ENCODE peak calls at places on chromosomes 5 and 9, in nine cellular contexts. One of them, this sample, is unnamed.
A peak's percentile ranks its signal among the peaks of the same experiment; 100 is the strongest.

GRCh38 chr9:36991516-36992134 is 42.4 kb downstream of the PAX5 start:
- DNase-seq in pancreas: peak; percentile 22
- DNase-seq in heart left ventricle: no peak
- DNase-seq in fibroblast of lung: peak; percentile 5
- DNase-seq in AG04450: no peak
- DNase-seq in Panc1: peak; percentile 47
- DNase-seq in substantia nigra: no peak
- DNase-seq in uterus: no peak
- DNase-seq in breast epithelium: no peak
- DNase-seq in this sample: no peak

GRCh38 chr5:143562935-143563334 is 159.4 kb upstream of the NR3C1 start:
- DNase-seq in Panc1: no peak
- DNase-seq in AG04450: no peak
- DNase-seq in fibroblast of lung: peak; percentile 88
- DNase-seq in breast epithelium: no peak
- DNase-seq in pancreas: peak; percentile 50
- DNase-seq in heart left ventricle: peak; percentile 31
- DNase-seq in uterus: no peak
- DNase-seq in substantia nigra: no peak
- DNase-seq in this sample: no peak

GRCh38 chr9:130433168-130433946 is 11.4 kb upstream of the ASS1 start:
- DNase-seq in fibroblast of lung: peak; percentile 35
- DNase-seq in heart left ventricle: no peak
- DNase-seq in substantia nigra: no peak
- DNase-seq in breast epithelium: no peak
- DNase-seq in AG04450: no peak
- DNase-seq in Panc1: no peak
- DNase-seq in uterus: peak; percentile 50
- DNase-seq in pancreas: no peak
- DNase-seq in this sample: no peak

GRCh38 chr9:129154866-129155477 is 23.1 kb downstream of the IER5L start:
- DNase-seq in pancreas: no peak
- DNase-seq in uterus: no peak
- DNase-seq in breast epithelium: no peak
- DNase-seq in AG04450: no peak
- DNase-seq in Panc1: no peak
- DNase-seq in substantia nigra: no peak
- DNase-seq in heart left ventricle: no peak
- DNase-seq in fibroblast of lung: no peak
- DNase-seq in this sample: no peak

GRCh38 chr9:113546566-113546965 is 83.0 kb downstream of the RGS3 start:
- DNase-seq in AG04450: no peak
- DNase-seq in Panc1: no peak
- DNase-seq in breast epithelium: no peak
- DNase-seq in uterus: no peak
- DNase-seq in fibroblast of lung: no peak
- DNase-seq in heart left ventricle: no peak
- DNase-seq in substantia nigra: no peak
- DNase-seq in pancreas: no peak
- DNase-seq in this sample: no peak

GRCh38 chr5:124596595-124597388 is 149.6 kb downstream of the ZNF608 start:
- DNase-seq in Panc1: peak; percentile 68
- DNase-seq in pancreas: peak; percentile 44
- DNase-seq in substantia nigra: no peak
- DNase-seq in uterus: no peak
- DNase-seq in heart left ventricle: no peak
- DNase-seq in breast epithelium: no peak
- DNase-seq in AG04450: peak; percentile 82
- DNase-seq in fibroblast of lung: peak; percentile 78
- DNase-seq in this sample: peak; percentile 86

GRCh38 chr9:81716409-81716808 is 27.1 kb upstream of the TLE1 start:
- DNase-seq in Panc1: no peak
- DNase-seq in pancreas: no peak
- DNase-seq in substantia nigra: no peak
- DNase-seq in AG04450: peak; percentile 7
- DNase-seq in uterus: no peak
- DNase-seq in heart left ventricle: no peak
- DNase-seq in breast epithelium: no peak
- DNase-seq in fibroblast of lung: no peak
- DNase-seq in this sample: no peak

GRCh38 chr5:32223972-32224608 is 50.0 kb upstream of the GOLPH3 start:
- DNase-seq in uterus: no peak
- DNase-seq in fibroblast of lung: peak; percentile 63
- DNase-seq in breast epithelium: no peak
- DNase-seq in pancreas: no peak
- DNase-seq in Panc1: no peak
- DNase-seq in AG04450: peak; percentile 41
- DNase-seq in heart left ventricle: no peak
- DNase-seq in substantia nigra: no peak
- DNase-seq in this sample: no peak

GRCh38 chr5:36156124-36156601 is 4.3 kb downstream of the SKP2 start:
- DNase-seq in Panc1: no peak
- DNase-seq in breast epithelium: no peak
- DNase-seq in fibroblast of lung: peak; percentile 55
- DNase-seq in pancreas: no peak
- DNase-seq in substantia nigra: no peak
- DNase-seq in uterus: no peak
- DNase-seq in AG04450: peak; percentile 43
- DNase-seq in heart left ventricle: no peak
- DNase-seq in this sample: peak; percentile 85

DNA sequence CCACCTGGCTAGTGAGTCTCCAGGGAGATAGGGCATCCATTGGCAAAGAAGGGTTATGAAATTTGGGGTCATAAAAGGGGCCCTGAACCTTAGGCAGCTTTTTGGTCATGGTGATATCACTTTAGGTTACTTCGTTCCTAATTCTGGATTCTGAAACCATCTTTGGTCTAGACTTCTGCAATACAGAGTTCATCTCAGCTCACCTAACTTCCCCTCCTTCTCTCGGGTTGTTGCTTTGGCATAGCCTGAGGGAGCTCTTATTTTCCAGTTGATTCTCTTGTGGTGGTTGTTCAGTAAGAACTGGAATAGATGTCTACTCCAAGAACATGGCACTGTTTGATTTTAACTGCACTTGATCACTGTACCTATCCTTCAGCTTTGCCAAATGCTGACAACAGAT is 148.9 kb upstream of the RUSC2 start:
- DNase-seq in uterus: no peak
- DNase-seq in Panc1: no peak
- DNase-seq in substantia nigra: no peak
- DNase-seq in pancreas: no peak
- DNase-seq in heart left ventricle: no peak
- DNase-seq in fibroblast of lung: no peak
- DNase-seq in breast epithelium: no peak
- DNase-seq in AG04450: no peak
- DNase-seq in this sample: no peak
- H3K27ac ChIP-seq in uterus: no peak overlapping the region
- H3K27ac ChIP-seq in Panc1: no peak overlapping the region
- H3K27ac ChIP-seq in substantia nigra: no peak overlapping the region
- H3K27ac ChIP-seq in pancreas: no peak overlapping the region
- H3K27ac ChIP-seq in heart left ventricle: peak overlapping the region; percentile 34
- H3K27ac ChIP-seq in fibroblast of lung: peak overlapping the region; percentile 66
- H3K27ac ChIP-seq in breast epithelium: no peak overlapping the region
- H3K27ac ChIP-seq in AG04450: no peak overlapping the region
- H3K27ac ChIP-seq in this sample: no peak overlapping the region

DNA sequence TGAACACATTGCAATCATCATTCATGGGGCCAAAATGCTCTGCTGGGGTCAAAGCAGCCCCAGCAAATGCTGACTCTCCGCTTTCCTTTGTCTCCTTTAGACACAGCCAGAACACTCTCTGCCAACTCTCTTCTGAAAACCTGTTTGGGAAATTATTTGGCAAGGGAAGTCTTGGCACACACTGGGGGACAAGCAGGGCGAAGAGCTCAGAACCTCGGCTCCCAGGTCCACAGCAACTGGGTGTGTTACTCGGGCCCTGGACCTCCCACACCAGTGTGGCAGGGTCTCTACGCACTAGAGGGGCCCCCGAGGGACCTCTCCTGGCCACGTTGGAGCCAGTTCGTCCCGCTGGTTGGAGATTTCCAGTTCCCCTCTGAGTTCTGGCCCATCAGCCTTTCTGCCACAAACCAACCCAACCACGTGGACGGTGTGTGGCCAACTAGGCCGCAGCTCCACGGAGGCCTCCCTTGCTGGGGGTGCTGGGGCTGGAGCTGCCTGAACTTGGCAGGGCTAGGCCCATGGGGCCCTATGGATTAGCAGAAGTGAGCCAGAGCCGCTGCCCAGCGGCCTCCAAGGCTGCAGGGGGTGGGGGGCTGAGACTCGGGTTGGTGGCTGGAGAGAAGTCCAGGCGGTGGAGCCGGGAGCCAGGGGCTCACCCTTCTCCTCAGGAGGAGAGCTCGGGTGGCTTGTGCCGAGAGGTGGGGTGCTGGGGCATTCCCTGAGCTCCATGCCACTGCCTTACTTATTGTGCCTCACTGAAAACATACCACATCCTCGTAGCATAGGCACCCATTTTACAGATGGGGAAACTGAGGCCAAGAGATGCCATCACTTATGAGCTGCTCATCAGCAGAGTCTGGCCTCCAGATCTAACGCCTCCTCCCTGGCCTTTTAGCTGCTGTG is 46.8 kb upstream of the RNU6ATAC start:
- DNase-seq in breast epithelium: no peak
- DNase-seq in uterus: no peak
- DNase-seq in fibroblast of lung: no peak
- DNase-seq in AG04450: no peak
- DNase-seq in heart left ventricle: peak; percentile 51
- DNase-seq in Panc1: no peak
- DNase-seq in substantia nigra: peak; percentile 77
- DNase-seq in pancreas: no peak
- DNase-seq in this sample: no peak
- H3K27ac ChIP-seq in breast epithelium: peak overlapping the region; percentile 77
- H3K27ac ChIP-seq in uterus: no peak overlapping the region
- H3K27ac ChIP-seq in fibroblast of lung: no peak overlapping the region
- H3K27ac ChIP-seq in AG04450: no peak overlapping the region
- H3K27ac ChIP-seq in heart left ventricle: peak overlapping the region; percentile 79
- H3K27ac ChIP-seq in Panc1: no peak overlapping the region
- H3K27ac ChIP-seq in substantia nigra: no peak overlapping the region
- H3K27ac ChIP-seq in pancreas: peak overlapping the region; percentile 39
- H3K27ac ChIP-seq in this sample: no peak overlapping the region

GRCh38 chr5:137498301-137498735 is 808 bp downstream of the SPOCK1 start:
- DNase-seq in pancreas: peak; percentile 16
- DNase-seq in fibroblast of lung: no peak
- DNase-seq in substantia nigra: no peak
- DNase-seq in heart left ventricle: no peak
- DNase-seq in Panc1: no peak
- DNase-seq in uterus: peak; percentile 24
- DNase-seq in breast epithelium: no peak
- DNase-seq in AG04450: no peak
- DNase-seq in this sample: no peak
- H3K27ac ChIP-seq in pancreas: no peak overlapping the region
- H3K27ac ChIP-seq in fibroblast of lung: no peak overlapping the region
- H3K27ac ChIP-seq in substantia nigra: peak overlapping the region; percentile 85
- H3K27ac ChIP-seq in heart left ventricle: no peak overlapping the region
- H3K27ac ChIP-seq in Panc1: no peak overlapping the region
- H3K27ac ChIP-seq in uterus: no peak overlapping the region
- H3K27ac ChIP-seq in breast epithelium: no peak overlapping the region
- H3K27ac ChIP-seq in AG04450: no peak overlapping the region
- H3K27ac ChIP-seq in this sample: no peak overlapping the region

GRCh38 chr9:94928696-94929372 is 202.3 kb downstream of the AOPEP start:
- DNase-seq in breast epithelium: no peak
- DNase-seq in substantia nigra: peak; percentile 26
- DNase-seq in pancreas: no peak
- DNase-seq in heart left ventricle: no peak
- DNase-seq in uterus: no peak
- DNase-seq in fibroblast of lung: no peak
- DNase-seq in AG04450: no peak
- DNase-seq in Panc1: no peak
- DNase-seq in this sample: no peak

GRCh38 chr9:94927048-94927761 is 200.7 kb downstream of the AOPEP start:
- DNase-seq in fibroblast of lung: no peak
- DNase-seq in substantia nigra: no peak
- DNase-seq in uterus: no peak
- DNase-seq in Panc1: no peak
- DNase-seq in heart left ventricle: no peak
- DNase-seq in breast epithelium: no peak
- DNase-seq in AG04450: no peak
- DNase-seq in pancreas: no peak
- DNase-seq in this sample: no peak

GRCh38 chr9:94927762-94928158 is 201.3 kb downstream of the AOPEP start:
- DNase-seq in AG04450: no peak
- DNase-seq in Panc1: no peak
- DNase-seq in breast epithelium: no peak
- DNase-seq in pancreas: no peak
- DNase-seq in heart left ventricle: no peak
- DNase-seq in fibroblast of lung: no peak
- DNase-seq in substantia nigra: no peak
- DNase-seq in uterus: no peak
- DNase-seq in this sample: no peak

GRCh38 chr9:94929373-94929764 is 202.9 kb downstream of the AOPEP start:
- DNase-seq in Panc1: no peak
- DNase-seq in uterus: no peak
- DNase-seq in AG04450: no peak
- DNase-seq in pancreas: no peak
- DNase-seq in substantia nigra: no peak
- DNase-seq in fibroblast of lung: no peak
- DNase-seq in breast epithelium: no peak
- DNase-seq in heart left ventricle: peak; percentile 68
- DNase-seq in this sample: no peak

DNA sequence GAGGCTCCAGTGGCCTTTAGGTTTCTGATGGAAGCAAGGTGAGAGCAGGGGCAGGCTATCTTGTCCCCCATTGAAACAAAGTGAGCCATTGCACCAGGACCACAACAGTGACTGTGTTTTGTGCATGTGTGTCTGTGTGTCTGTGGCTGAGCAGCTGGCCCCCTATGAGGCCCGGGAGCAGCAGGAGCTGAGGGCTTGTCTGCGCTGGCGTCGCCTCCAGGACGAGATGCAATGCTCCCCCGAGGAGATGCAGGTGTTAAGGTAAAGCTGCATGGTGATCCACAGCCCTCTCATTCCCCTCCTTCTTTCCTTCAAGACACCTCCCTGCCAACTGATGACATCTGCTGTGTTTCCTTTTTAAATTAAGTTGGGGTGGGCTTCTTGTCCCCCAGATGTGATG is 201.8 kb downstream of the AOPEP start:
- DNase-seq in fibroblast of lung: no peak
- DNase-seq in Panc1: no peak
- DNase-seq in uterus: no peak
- DNase-seq in substantia nigra: no peak
- DNase-seq in breast epithelium: no peak
- DNase-seq in pancreas: no peak
- DNase-seq in AG04450: no peak
- DNase-seq in heart left ventricle: no peak
- DNase-seq in this sample: no peak
- H3K27ac ChIP-seq in fibroblast of lung: peak overlapping the region; percentile 13
- H3K27ac ChIP-seq in Panc1: peak overlapping the region; percentile 98
- H3K27ac ChIP-seq in uterus: no peak overlapping the region
- H3K27ac ChIP-seq in substantia nigra: peak overlapping the region; percentile 49
- H3K27ac ChIP-seq in breast epithelium: peak overlapping the region; percentile 7
- H3K27ac ChIP-seq in pancreas: no peak overlapping the region
- H3K27ac ChIP-seq in AG04450: no peak overlapping the region
- H3K27ac ChIP-seq in heart left ventricle: peak overlapping the region; percentile 54
- H3K27ac ChIP-seq in this sample: no peak overlapping the region

GRCh38 chr5:14744296-14745187 is 80.0 kb downstream of the OTULIN start:
- DNase-seq in heart left ventricle: peak; percentile 57
- DNase-seq in Panc1: no peak
- DNase-seq in fibroblast of lung: no peak
- DNase-seq in pancreas: no peak
- DNase-seq in AG04450: no peak
- DNase-seq in breast epithelium: no peak
- DNase-seq in substantia nigra: no peak
- DNase-seq in uterus: no peak
- DNase-seq in this sample: no peak
- H3K27ac ChIP-seq in heart left ventricle: peak overlapping the region; percentile 78
- H3K27ac ChIP-seq in Panc1: no peak overlapping the region
- H3K27ac ChIP-seq in fibroblast of lung: no peak overlapping the region
- H3K27ac ChIP-seq in pancreas: no peak overlapping the region
- H3K27ac ChIP-seq in AG04450: no peak overlapping the region
- H3K27ac ChIP-seq in breast epithelium: no peak overlapping the region
- H3K27ac ChIP-seq in substantia nigra: peak overlapping the region; percentile 28
- H3K27ac ChIP-seq in uterus: no peak overlapping the region
- H3K27ac ChIP-seq in this sample: no peak overlapping the region

GRCh38 chr5:114296191-114296590 is 65.7 kb upstream of the KCNN2 start:
- DNase-seq in pancreas: no peak
- DNase-seq in Panc1: no peak
- DNase-seq in uterus: no peak
- DNase-seq in fibroblast of lung: peak; percentile 83
- DNase-seq in substantia nigra: no peak
- DNase-seq in AG04450: peak; percentile 34
- DNase-seq in heart left ventricle: no peak
- DNase-seq in breast epithelium: no peak
- DNase-seq in this sample: no peak
- H3K27ac ChIP-seq in pancreas: no peak overlapping the region
- H3K27ac ChIP-seq in Panc1: no peak overlapping the region
- H3K27ac ChIP-seq in uterus: no peak overlapping the region
- H3K27ac ChIP-seq in fibroblast of lung: no peak overlapping the region
- H3K27ac ChIP-seq in substantia nigra: no peak overlapping the region
- H3K27ac ChIP-seq in AG04450: no peak overlapping the region
- H3K27ac ChIP-seq in heart left ventricle: no peak overlapping the region
- H3K27ac ChIP-seq in breast epithelium: no peak overlapping the region
- H3K27ac ChIP-seq in this sample: no peak overlapping the region

This sample was measured in epithelial cell of prostate.